ENCODE peak calls at places on chromosomes 1 and 21, in four cellular contexts. One of them, this sample, is unnamed.
A peak's percentile ranks its signal among the peaks of the same experiment; 100 is the strongest.

GRCh38 chr1:11886986-11887665 is 28.4 kb upstream of the NPPB start:
- DNase-seq in K562: no peak
- DNase-seq in H1: no peak
- DNase-seq in GM12878: no peak
- DNase-seq in this sample: no peak

GRCh38 chr21:36816556-36817130 is 117.7 kb downstream of the SIM2 start:
- DNase-seq in H1: no peak
- DNase-seq in GM12878: no peak
- DNase-seq in K562: no peak
- DNase-seq in this sample: no peak

GRCh38 chr1:42998381-42998780 is 39.7 kb upstream of the SLC2A1 start:
- DNase-seq in GM12878: no peak
- DNase-seq in H1: no peak
- DNase-seq in K562: no peak
- DNase-seq in this sample: no peak

GRCh38 chr21:25557170-25557569 is 50.1 kb downstream of the MRPL39 start:
- DNase-seq in GM12878: no peak
- DNase-seq in H1: no peak
- DNase-seq in K562: no peak
- DNase-seq in this sample: no peak

GRCh38 chr21:28104346-28104745 is 888.3 kb downstream of the LTN1 start:
- DNase-seq in GM12878: no peak
- DNase-seq in K562: no peak
- DNase-seq in H1: no peak
- DNase-seq in this sample: no peak

GRCh38 chr1:94422115-94422820 is 4.1 kb downstream of the ABCD3 start:
- DNase-seq in GM12878: no peak
- DNase-seq in H1: no peak
- DNase-seq in K562: no peak
- DNase-seq in this sample: no peak

GRCh38 chr1:234621657-234622335 is 11.8 kb upstream of the IRF2BP2 start:
- DNase-seq in K562: no peak
- DNase-seq in GM12878: no peak
- DNase-seq in H1: no peak
- DNase-seq in this sample: no peak

GRCh38 chr21:44846485-44847260 is 26.8 kb downstream of the PTTG1IP start:
- DNase-seq in K562: no peak
- DNase-seq in GM12878: no peak
- DNase-seq in H1: no peak
- DNase-seq in this sample: no peak

GRCh38 chr1:43512681-43513080 is 18.0 kb upstream of the PTPRF start:
- DNase-seq in K562: no peak
- DNase-seq in GM12878: no peak
- DNase-seq in H1: no peak
- DNase-seq in this sample: no peak

GRCh38 chr1:17009706-17010105 is 2.0 kb downstream of the ATP13A2 start:
- DNase-seq in H1: no peak
- DNase-seq in K562: no peak
- DNase-seq in GM12878: no peak
- DNase-seq in this sample: no peak

GRCh38 chr1:87024936-87025537 is 110.6 kb downstream of the HS2ST1 start:
- DNase-seq in H1: no peak
- DNase-seq in GM12878: no peak
- DNase-seq in K562: peak; percentile 35
- DNase-seq in this sample: peak; percentile 15

GRCh38 chr1:198543670-198544260 is 3.3 kb upstream of the ATP6V1G3 start:
- DNase-seq in H1: no peak
- DNase-seq in K562: no peak
- DNase-seq in GM12878: no peak
- DNase-seq in this sample: no peak

GRCh38 chr1:244709491-244710368 is 56.8 kb downstream of the DESI2 start:
- DNase-seq in GM12878: no peak
- DNase-seq in H1: no peak
- DNase-seq in K562: no peak
- DNase-seq in this sample: no peak

GRCh38 chr1:60664079-60664478 is 418.3 kb upstream of the NFIA start:
- DNase-seq in K562: no peak
- DNase-seq in GM12878: no peak
- DNase-seq in H1: no peak
- DNase-seq in this sample: no peak

GRCh38 chr1:39103321-39104157 is 77.4 kb downstream of the NDUFS5 start:
- DNase-seq in K562: no peak
- DNase-seq in H1: no peak
- DNase-seq in GM12878: no peak
- DNase-seq in this sample: no peak

GRCh38 chr1:18922319-18922726 is 20.0 kb upstream of the ALDH4A1 start:
- DNase-seq in H1: no peak
- DNase-seq in K562: no peak
- DNase-seq in GM12878: no peak
- DNase-seq in this sample: no peak

GRCh38 chr1:206698990-206699586 is 14.4 kb downstream of the MAPKAPK2 start:
- DNase-seq in K562: no peak
- DNase-seq in GM12878: no peak
- DNase-seq in H1: no peak
- DNase-seq in this sample: no peak

GRCh38 chr21:38244885-38245869 is 11.6 kb upstream of the KCNJ15 start:
- DNase-seq in K562: no peak
- DNase-seq in GM12878: peak; percentile 59
- DNase-seq in H1: no peak
- DNase-seq in this sample: no peak

GRCh38 chr1:205172729-205173366 is 38.7 kb downstream of the DSTYK start:
- DNase-seq in GM12878: no peak
- DNase-seq in H1: no peak
- DNase-seq in K562: peak; percentile 44
- DNase-seq in this sample: peak; percentile 42

GRCh38 chr1:2472561-2473166 is 3.4 kb upstream of the PLCH2 start:
- DNase-seq in K562: no peak
- DNase-seq in GM12878: no peak
- DNase-seq in H1: no peak
- DNase-seq in this sample: no peak

GRCh38 chr1:94522304-94522703 is 19.3 kb downstream of the F3 start:
- DNase-seq in H1: no peak
- DNase-seq in GM12878: no peak
- DNase-seq in K562: no peak
- DNase-seq in this sample: peak; percentile 45

GRCh38 chr1:39110325-39110851 is 84.2 kb downstream of the NDUFS5 start:
- DNase-seq in K562: no peak
- DNase-seq in H1: no peak
- DNase-seq in GM12878: no peak
- DNase-seq in this sample: no peak

GRCh38 chr1:145978860-145979745 is 14.6 kb downstream of the POLR3GL start:
- DNase-seq in H1: peak; percentile 67
- DNase-seq in GM12878: peak; percentile 99
- DNase-seq in K562: peak; percentile 99
- DNase-seq in this sample: peak; percentile 96

GRCh38 chr1:93448983-93449805 is 1.3 kb downstream of the FNBP1L start:
- DNase-seq in GM12878: no peak
- DNase-seq in K562: no peak
- DNase-seq in H1: peak; percentile 77
- DNase-seq in this sample: no peak

GRCh38 chr1:165408518-165408917 is 36.4 kb downstream of the RXRG start:
- DNase-seq in H1: no peak
- DNase-seq in GM12878: no peak
- DNase-seq in K562: peak; percentile 66
- DNase-seq in this sample: peak; percentile 45

GRCh38 chr1:154075746-154076145 is 79.1 kb downstream of the NUP210L start:
- DNase-seq in H1: no peak
- DNase-seq in GM12878: no peak
- DNase-seq in K562: no peak
- DNase-seq in this sample: no peak

GRCh38 chr21:30434033-30434631 is 4.1 kb downstream of the KRTAP13-4 start:
- DNase-seq in K562: peak; percentile 28
- DNase-seq in H1: peak; percentile 61
- DNase-seq in GM12878: no peak
- DNase-seq in this sample: no peak

GRCh38 chr1:57494679-57495078 is 70.8 kb upstream of the DAB1 start:
- DNase-seq in K562: no peak
- DNase-seq in GM12878: no peak
- DNase-seq in H1: no peak
- DNase-seq in this sample: no peak

GRCh38 chr21:20570824-20571232 is 427.4 kb upstream of the NCAM2 start:
- DNase-seq in K562: peak; percentile 23
- DNase-seq in GM12878: no peak
- DNase-seq in H1: peak; percentile 57
- DNase-seq in this sample: no peak

GRCh38 chr1:32998997-32999396 is 34.4 kb upstream of the RNF19B start:
- DNase-seq in K562: no peak
- DNase-seq in GM12878: no peak
- DNase-seq in H1: no peak
- DNase-seq in this sample: no peak

DNA sequence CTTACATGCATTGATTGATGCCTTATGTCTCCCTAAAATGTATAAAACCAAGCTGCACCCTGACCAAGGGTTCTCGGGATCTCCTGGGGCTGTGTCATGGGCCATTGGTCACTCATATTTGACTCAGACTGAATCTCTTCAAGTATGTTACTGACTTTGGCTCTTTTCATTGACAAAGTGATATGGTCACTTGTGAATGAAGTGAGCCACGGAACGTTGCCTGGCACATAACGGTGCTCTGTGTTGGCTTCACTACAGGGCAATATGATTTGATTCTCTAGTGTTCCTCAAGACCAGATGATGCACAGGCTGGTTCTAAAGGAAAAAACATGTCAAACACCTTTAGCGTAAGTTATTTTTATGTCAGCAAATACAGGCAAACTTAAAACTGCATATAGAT is 11.4 kb upstream of the IL10RB start:
- DNase-seq in H1: no peak
- DNase-seq in GM12878: no peak
- DNase-seq in K562: no peak
- DNase-seq in this sample: no peak
- H3K4me1 ChIP-seq in H1: no peaks in the 10 kb centered on the region
- H3K4me1 ChIP-seq in GM12878: no peaks in the 10 kb centered on the region
- H3K4me1 ChIP-seq in K562: no peaks in the 10 kb centered on the region
- H3K4me1 ChIP-seq in this sample: no peaks in the 10 kb centered on the region

GRCh38 chr1:22281521-22282241 is 138.8 kb upstream of the WNT4 start:
- DNase-seq in H1: no peak
- DNase-seq in GM12878: no peak
- DNase-seq in K562: no peak
- DNase-seq in this sample: no peak
- TF ChIP-seq SIN3A in H1: no peak
- TF ChIP-seq SIN3A in GM12878: no peak
- TF ChIP-seq SIN3A in K562: no peak
- TF ChIP-seq SIN3A in this sample: no peak

GRCh38 chr1:157399984-157400382 is 152.3 kb downstream of the FCRL5 start:
- DNase-seq in GM12878: no peak
- DNase-seq in K562: no peak
- DNase-seq in H1: no peak
- DNase-seq in this sample: no peak
- TF ChIP-seq EGR1 in GM12878: no peak
- TF ChIP-seq EGR1 in K562: no peak
- TF ChIP-seq EGR1 in H1: no peak
- TF ChIP-seq EGR1 in this sample: no peak

GRCh38 chr1:51648180-51649109 is 31.6 kb downstream of the OSBPL9 start:
- DNase-seq in H1: no peak
- DNase-seq in GM12878: no peak
- DNase-seq in K562: peak; percentile 74
- DNase-seq in this sample: no peak
- H3K4me1 ChIP-seq in H1: no peaks in the 10 kb centered on the region
- H3K4me1 ChIP-seq in GM12878: no peaks in the 10 kb centered on the region
- H3K4me1 ChIP-seq in K562: peaks cover 15% of the 10 kb centered on the region
- H3K4me1 ChIP-seq in this sample: peaks cover 35% of the 10 kb centered on the region

DNA sequence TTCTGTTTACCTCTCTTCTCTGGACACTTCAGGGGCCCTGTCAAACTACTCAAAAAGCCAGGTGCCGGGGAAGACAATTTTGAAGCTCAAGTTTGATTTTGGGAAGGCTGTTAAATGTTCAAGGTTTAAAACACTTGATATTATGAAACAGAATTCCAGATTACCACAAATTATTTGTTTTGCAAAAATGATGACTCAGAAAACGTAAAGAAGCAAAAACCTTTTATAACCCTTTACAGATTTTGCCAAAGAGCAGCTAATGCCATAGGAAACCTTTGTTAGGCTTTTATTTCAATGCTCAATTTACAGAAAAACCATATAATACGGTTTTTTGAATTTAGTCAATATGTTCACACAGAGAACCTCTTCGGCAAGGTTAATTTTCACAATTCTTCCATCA is 593.4 kb upstream of the ZP4 start:
- DNase-seq in H1: no peak
- DNase-seq in K562: no peak
- DNase-seq in GM12878: no peak
- DNase-seq in this sample: no peak
- TF ChIP-seq SIN3A in H1: no peak
- TF ChIP-seq SIN3A in K562: no peak
- TF ChIP-seq SIN3A in GM12878: no peak
- TF ChIP-seq SIN3A in this sample: no peak

GRCh38 chr1:4561213-4561612 is 93.2 kb upstream of the AJAP1 start:
- DNase-seq in GM12878: no peak
- DNase-seq in K562: no peak
- DNase-seq in H1: no peak
- DNase-seq in this sample: no peak
- TF ChIP-seq EGR1 in GM12878: no peak
- TF ChIP-seq EGR1 in K562: no peak
- TF ChIP-seq EGR1 in H1: no peak
- TF ChIP-seq EGR1 in this sample: no peak

This sample was measured in HCT116.